ENCODE peak calls at places on chromosome 1, in ten cellular contexts. One of them, this sample, is unnamed.

GRCh38 chr1:181018901-181019681 is 3.6 kb downstream of the STX6 start:
- DNase-seq in neural crest cell: no peak
- DNase-seq in fibroblast of the aortic adventitia: no peak
- DNase-seq in OCI-LY7: no peak
- DNase-seq in nephron progenitor cell: no peak
- DNase-seq in left lung: no peak
- DNase-seq in astrocyte of the spinal cord: no peak
- DNase-seq in bronchial epithelial cell: no peak
- DNase-seq in psoas muscle: no peak
- DNase-seq in adrenal gland: no peak
- DNase-seq in this sample: peak; percentile 62

GRCh38 chr1:70667771-70668170 is 256.7 kb downstream of the CTH start:
- DNase-seq in nephron progenitor cell: no peak
- DNase-seq in bronchial epithelial cell: no peak
- DNase-seq in neural crest cell: no peak
- DNase-seq in fibroblast of the aortic adventitia: peak; percentile 13
- DNase-seq in adrenal gland: no peak
- DNase-seq in OCI-LY7: no peak
- DNase-seq in astrocyte of the spinal cord: no peak
- DNase-seq in left lung: no peak
- DNase-seq in psoas muscle: no peak
- DNase-seq in this sample: no peak

GRCh38 chr1:204321665-204322064 is 38.1 kb downstream of the PLEKHA6 start:
- DNase-seq in psoas muscle: no peak
- DNase-seq in bronchial epithelial cell: peak; percentile 55
- DNase-seq in left lung: no peak
- DNase-seq in astrocyte of the spinal cord: peak; percentile 15
- DNase-seq in fibroblast of the aortic adventitia: peak; percentile 58
- DNase-seq in neural crest cell: no peak
- DNase-seq in nephron progenitor cell: no peak
- DNase-seq in adrenal gland: no peak
- DNase-seq in OCI-LY7: no peak
- DNase-seq in this sample: no peak

GRCh38 chr1:185926562-185926961 is 192.4 kb downstream of the HMCN1 start:
- DNase-seq in astrocyte of the spinal cord: peak; percentile 50
- DNase-seq in OCI-LY7: no peak
- DNase-seq in adrenal gland: no peak
- DNase-seq in neural crest cell: no peak
- DNase-seq in bronchial epithelial cell: peak; percentile 58
- DNase-seq in left lung: no peak
- DNase-seq in nephron progenitor cell: no peak
- DNase-seq in fibroblast of the aortic adventitia: peak; percentile 46
- DNase-seq in psoas muscle: no peak
- DNase-seq in this sample: no peak

GRCh38 chr1:59776960-59777852 is 37.5 kb upstream of the HOOK1 start:
- DNase-seq in left lung: peak; percentile 46
- DNase-seq in adrenal gland: no peak
- DNase-seq in neural crest cell: no peak
- DNase-seq in nephron progenitor cell: no peak
- DNase-seq in bronchial epithelial cell: no peak
- DNase-seq in astrocyte of the spinal cord: no peak
- DNase-seq in fibroblast of the aortic adventitia: peak; percentile 31
- DNase-seq in psoas muscle: no peak
- DNase-seq in OCI-LY7: no peak
- DNase-seq in this sample: no peak

GRCh38 chr1:63994636-63995035 is 208.8 kb upstream of the UBE2U start:
- DNase-seq in psoas muscle: no peak
- DNase-seq in left lung: no peak
- DNase-seq in adrenal gland: no peak
- DNase-seq in astrocyte of the spinal cord: no peak
- DNase-seq in bronchial epithelial cell: no peak
- DNase-seq in fibroblast of the aortic adventitia: no peak
- DNase-seq in OCI-LY7: no peak
- DNase-seq in neural crest cell: no peak
- DNase-seq in nephron progenitor cell: peak; percentile 5
- DNase-seq in this sample: no peak

GRCh38 chr1:12457771-12458170 is 160.2 kb downstream of the DHRS3 start:
- DNase-seq in OCI-LY7: no peak
- DNase-seq in left lung: no peak
- DNase-seq in fibroblast of the aortic adventitia: peak; percentile 93
- DNase-seq in nephron progenitor cell: no peak
- DNase-seq in adrenal gland: no peak
- DNase-seq in bronchial epithelial cell: no peak
- DNase-seq in psoas muscle: peak; percentile 61
- DNase-seq in astrocyte of the spinal cord: no peak
- DNase-seq in neural crest cell: no peak
- DNase-seq in this sample: no peak

GRCh38 chr1:205576011-205576410 is 55.8 kb downstream of the ELK4 start:
- DNase-seq in bronchial epithelial cell: no peak
- DNase-seq in astrocyte of the spinal cord: no peak
- DNase-seq in fibroblast of the aortic adventitia: peak; percentile 22
- DNase-seq in nephron progenitor cell: no peak
- DNase-seq in OCI-LY7: no peak
- DNase-seq in left lung: no peak
- DNase-seq in adrenal gland: no peak
- DNase-seq in psoas muscle: no peak
- DNase-seq in neural crest cell: no peak
- DNase-seq in this sample: no peak

GRCh38 chr1:233883671-233884070 is 20.8 kb upstream of the SLC35F3 start:
- DNase-seq in astrocyte of the spinal cord: no peak
- DNase-seq in fibroblast of the aortic adventitia: no peak
- DNase-seq in psoas muscle: no peak
- DNase-seq in neural crest cell: no peak
- DNase-seq in left lung: no peak
- DNase-seq in adrenal gland: no peak
- DNase-seq in OCI-LY7: no peak
- DNase-seq in bronchial epithelial cell: no peak
- DNase-seq in nephron progenitor cell: no peak
- DNase-seq in this sample: no peak

GRCh38 chr1:205950826-205951549 is 7.7 kb upstream of the SLC26A9 start:
- DNase-seq in astrocyte of the spinal cord: peak; percentile 26
- DNase-seq in psoas muscle: no peak
- DNase-seq in nephron progenitor cell: no peak
- DNase-seq in fibroblast of the aortic adventitia: peak; percentile 70
- DNase-seq in adrenal gland: peak; percentile 27
- DNase-seq in neural crest cell: no peak
- DNase-seq in bronchial epithelial cell: peak; percentile 60
- DNase-seq in left lung: no peak
- DNase-seq in OCI-LY7: no peak
- DNase-seq in this sample: no peak

GRCh38 chr1:24308365-24309015 is 10.7 kb upstream of the GRHL3 start:
- DNase-seq in adrenal gland: no peak
- DNase-seq in psoas muscle: no peak
- DNase-seq in neural crest cell: no peak
- DNase-seq in astrocyte of the spinal cord: peak; percentile 32
- DNase-seq in OCI-LY7: peak; percentile 20
- DNase-seq in bronchial epithelial cell: no peak
- DNase-seq in fibroblast of the aortic adventitia: peak; percentile 31
- DNase-seq in nephron progenitor cell: no peak
- DNase-seq in left lung: no peak
- DNase-seq in this sample: no peak

GRCh38 chr1:201594575-201595245 is 55.8 kb downstream of the NAV1 start:
- DNase-seq in neural crest cell: peak; percentile 60
- DNase-seq in psoas muscle: no peak
- DNase-seq in nephron progenitor cell: peak; percentile 88
- DNase-seq in left lung: no peak
- DNase-seq in OCI-LY7: no peak
- DNase-seq in fibroblast of the aortic adventitia: peak; percentile 48
- DNase-seq in adrenal gland: no peak
- DNase-seq in astrocyte of the spinal cord: no peak
- DNase-seq in bronchial epithelial cell: no peak
- DNase-seq in this sample: no peak

GRCh38 chr1:113035086-113035485 is 37.9 kb upstream of the LRIG2 start:
- DNase-seq in psoas muscle: no peak
- DNase-seq in OCI-LY7: no peak
- DNase-seq in adrenal gland: no peak
- DNase-seq in left lung: no peak
- DNase-seq in fibroblast of the aortic adventitia: no peak
- DNase-seq in nephron progenitor cell: no peak
- DNase-seq in neural crest cell: no peak
- DNase-seq in bronchial epithelial cell: peak; percentile 100
- DNase-seq in astrocyte of the spinal cord: no peak
- DNase-seq in this sample: no peak

GRCh38 chr1:79929356-79929755 is 922.8 kb upstream of the ADGRL4 start:
- DNase-seq in fibroblast of the aortic adventitia: peak; percentile 13
- DNase-seq in bronchial epithelial cell: peak; percentile 64
- DNase-seq in psoas muscle: no peak
- DNase-seq in OCI-LY7: no peak
- DNase-seq in neural crest cell: no peak
- DNase-seq in astrocyte of the spinal cord: peak; percentile 9
- DNase-seq in adrenal gland: no peak
- DNase-seq in nephron progenitor cell: no peak
- DNase-seq in left lung: no peak
- DNase-seq in this sample: no peak

GRCh38 chr1:47993881-47994625 is 3.1 kb downstream of the TRABD2B start:
- DNase-seq in adrenal gland: no peak
- DNase-seq in fibroblast of the aortic adventitia: no peak
- DNase-seq in astrocyte of the spinal cord: no peak
- DNase-seq in OCI-LY7: no peak
- DNase-seq in psoas muscle: peak; percentile 52
- DNase-seq in nephron progenitor cell: no peak
- DNase-seq in left lung: peak; percentile 78
- DNase-seq in neural crest cell: no peak
- DNase-seq in bronchial epithelial cell: no peak
- DNase-seq in this sample: no peak

GRCh38 chr1:47991698-47992097 is 5.5 kb downstream of the TRABD2B start:
- DNase-seq in neural crest cell: no peak
- DNase-seq in fibroblast of the aortic adventitia: peak; percentile 12
- DNase-seq in nephron progenitor cell: no peak
- DNase-seq in OCI-LY7: no peak
- DNase-seq in adrenal gland: no peak
- DNase-seq in bronchial epithelial cell: no peak
- DNase-seq in psoas muscle: no peak
- DNase-seq in left lung: no peak
- DNase-seq in astrocyte of the spinal cord: no peak
- DNase-seq in this sample: no peak

GRCh38 chr1:47992720-47993119 is 4.5 kb downstream of the TRABD2B start:
- DNase-seq in bronchial epithelial cell: no peak
- DNase-seq in OCI-LY7: no peak
- DNase-seq in adrenal gland: no peak
- DNase-seq in fibroblast of the aortic adventitia: peak; percentile 82
- DNase-seq in astrocyte of the spinal cord: peak; percentile 58
- DNase-seq in psoas muscle: peak; percentile 74
- DNase-seq in nephron progenitor cell: peak; percentile 39
- DNase-seq in left lung: no peak
- DNase-seq in neural crest cell: no peak
- DNase-seq in this sample: no peak

GRCh38 chr1:47995306-47996050 is 1.7 kb downstream of the TRABD2B start:
- DNase-seq in OCI-LY7: no peak
- DNase-seq in astrocyte of the spinal cord: no peak
- DNase-seq in fibroblast of the aortic adventitia: no peak
- DNase-seq in bronchial epithelial cell: peak; percentile 76
- DNase-seq in neural crest cell: no peak
- DNase-seq in nephron progenitor cell: no peak
- DNase-seq in left lung: no peak
- DNase-seq in psoas muscle: no peak
- DNase-seq in adrenal gland: no peak
- DNase-seq in this sample: no peak

GRCh38 chr1:47993356-47993755 is 3.8 kb downstream of the TRABD2B start:
- DNase-seq in neural crest cell: no peak
- DNase-seq in psoas muscle: no peak
- DNase-seq in left lung: no peak
- DNase-seq in adrenal gland: no peak
- DNase-seq in nephron progenitor cell: no peak
- DNase-seq in fibroblast of the aortic adventitia: no peak
- DNase-seq in OCI-LY7: no peak
- DNase-seq in bronchial epithelial cell: no peak
- DNase-seq in astrocyte of the spinal cord: no peak
- DNase-seq in this sample: no peak
- TF ChIP-seq CTCF in neural crest cell: no peak
- TF ChIP-seq CTCF in psoas muscle: no peak
- TF ChIP-seq CTCF in left lung: no peak
- TF ChIP-seq CTCF in adrenal gland: no peak
- TF ChIP-seq CTCF in nephron progenitor cell: no peak
- TF ChIP-seq CTCF in fibroblast of the aortic adventitia: no peak
- TF ChIP-seq CTCF in OCI-LY7: no peak
- TF ChIP-seq CTCF in bronchial epithelial cell: no peak
- TF ChIP-seq CTCF in astrocyte of the spinal cord: no peak
- TF ChIP-seq CTCF in this sample: no peak

GRCh38 chr1:14538335-14538734 is 60.1 kb upstream of the KAZN start:
- DNase-seq in bronchial epithelial cell: no peak
- DNase-seq in psoas muscle: no peak
- DNase-seq in neural crest cell: no peak
- DNase-seq in nephron progenitor cell: no peak
- DNase-seq in adrenal gland: no peak
- DNase-seq in astrocyte of the spinal cord: no peak
- DNase-seq in left lung: no peak
- DNase-seq in OCI-LY7: no peak
- DNase-seq in fibroblast of the aortic adventitia: no peak
- DNase-seq in this sample: no peak
- TF ChIP-seq CTCF in bronchial epithelial cell: no peak
- TF ChIP-seq CTCF in psoas muscle: no peak
- TF ChIP-seq CTCF in neural crest cell: peak; percentile 15
- TF ChIP-seq CTCF in nephron progenitor cell: no peak
- TF ChIP-seq CTCF in adrenal gland: peak; percentile 6
- TF ChIP-seq CTCF in astrocyte of the spinal cord: peak; percentile 23
- TF ChIP-seq CTCF in left lung: no peak
- TF ChIP-seq CTCF in OCI-LY7: peak; percentile 59
- TF ChIP-seq CTCF in fibroblast of the aortic adventitia: peak; percentile 30
- TF ChIP-seq CTCF in this sample: no peak

DNA sequence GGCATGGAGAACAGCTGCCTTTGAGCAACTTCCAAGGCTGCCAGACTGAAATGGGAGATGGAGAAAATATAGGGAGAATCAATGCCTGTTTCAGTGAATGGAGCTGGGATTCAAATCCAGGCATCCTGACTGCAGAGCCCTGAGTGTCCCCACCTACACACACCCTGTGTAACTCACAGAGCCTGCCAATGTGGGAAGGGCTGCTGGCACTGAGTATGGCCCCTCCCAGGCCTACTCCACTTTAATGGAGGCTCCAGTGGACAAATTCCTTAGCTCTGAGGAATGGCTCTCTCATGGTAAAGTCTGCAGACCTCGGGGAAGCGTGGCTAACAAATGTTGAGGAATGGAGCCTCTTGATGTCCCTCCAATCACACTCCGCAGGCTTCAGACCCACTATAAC is 145.6 kb upstream of the TNR start:
- DNase-seq in psoas muscle: no peak
- DNase-seq in fibroblast of the aortic adventitia: peak; percentile 7
- DNase-seq in OCI-LY7: no peak
- DNase-seq in left lung: no peak
- DNase-seq in nephron progenitor cell: no peak
- DNase-seq in astrocyte of the spinal cord: no peak
- DNase-seq in adrenal gland: no peak
- DNase-seq in bronchial epithelial cell: no peak
- DNase-seq in neural crest cell: no peak
- DNase-seq in this sample: no peak
- TF ChIP-seq CTCF in psoas muscle: no peak
- TF ChIP-seq CTCF in fibroblast of the aortic adventitia: no peak
- TF ChIP-seq CTCF in OCI-LY7: no peak
- TF ChIP-seq CTCF in left lung: no peak
- TF ChIP-seq CTCF in nephron progenitor cell: no peak
- TF ChIP-seq CTCF in astrocyte of the spinal cord: no peak
- TF ChIP-seq CTCF in adrenal gland: no peak
- TF ChIP-seq CTCF in bronchial epithelial cell: no peak
- TF ChIP-seq CTCF in neural crest cell: no peak
- TF ChIP-seq CTCF in this sample: no peak

DNA sequence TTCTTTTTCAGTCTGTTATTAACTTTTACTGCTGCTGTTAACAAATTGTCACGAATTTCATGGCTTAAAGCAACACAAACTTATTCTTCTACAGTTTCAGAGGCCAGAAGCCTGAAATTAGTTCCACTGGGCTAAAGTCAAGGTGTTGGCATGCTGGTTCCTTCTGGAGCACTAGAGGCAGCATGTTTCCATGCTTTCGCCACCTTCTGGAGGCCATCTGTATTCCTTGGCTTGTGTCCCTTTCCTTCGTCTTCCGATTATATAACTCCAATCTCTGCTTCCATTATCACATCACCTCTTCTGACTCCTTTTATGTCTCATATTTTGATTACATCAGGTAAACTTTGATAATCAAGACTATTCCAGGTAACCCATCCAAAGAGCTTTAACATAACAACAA is 1742.1 kb downstream of the BRINP3 start:
- DNase-seq in OCI-LY7: no peak
- DNase-seq in fibroblast of the aortic adventitia: no peak
- DNase-seq in neural crest cell: no peak
- DNase-seq in psoas muscle: no peak
- DNase-seq in adrenal gland: no peak
- DNase-seq in left lung: no peak
- DNase-seq in astrocyte of the spinal cord: no peak
- DNase-seq in nephron progenitor cell: no peak
- DNase-seq in bronchial epithelial cell: no peak
- DNase-seq in this sample: no peak
- TF ChIP-seq CTCF in OCI-LY7: no peak
- TF ChIP-seq CTCF in fibroblast of the aortic adventitia: no peak
- TF ChIP-seq CTCF in neural crest cell: no peak
- TF ChIP-seq CTCF in psoas muscle: no peak
- TF ChIP-seq CTCF in adrenal gland: no peak
- TF ChIP-seq CTCF in left lung: no peak
- TF ChIP-seq CTCF in astrocyte of the spinal cord: no peak
- TF ChIP-seq CTCF in nephron progenitor cell: no peak
- TF ChIP-seq CTCF in bronchial epithelial cell: no peak
- TF ChIP-seq CTCF in this sample: no peak

This sample was measured in activated CD8-positive, alpha-beta T cell treated with anti-CD3 and anti-CD28 coated beads for 36 hours.